ENCODE peak calls at places on chromosomes 7 and 10, in seven cellular contexts. H is neural crest cell, B is ELR, G is AG09309, D is caudate nucleus, M is skeletal muscle cell, T is NCI-H1092. P is an unnamed sample.

GRCh38 chr7:74027683-74028320 is at the start of gene ELN:
- DNase-seq in H (no peak), B (no peak), G (no peak), D (peak; percentile 25), M (no peak), T (no peak), P (peak; percentile 53)

GRCh38 chr10:128028508-128029279 is 97.5 kb downstream of the MKI67 start:
- DNase-seq in H (no peak), B (peak; percentile 22), G (no peak), D (no peak), M (no peak), T (no peak), P (no peak)

GRCh38 chr7:43454936-43455518 is 127.9 kb upstream of the STK17A start:
- DNase-seq in H (no peak), B (peak; percentile 72), G (no peak), D (no peak), M (no peak), T (no peak), P (no peak)

GRCh38 chr7:137040745-137041144 is 172.3 kb downstream of the CHRM2 start:
- DNase-seq in H (no peak), B (no peak), G (no peak), D (no peak), M (no peak), T (no peak), P (no peak)

GRCh38 chr7:30162622-30163124 is 27.9 kb downstream of the MTURN start:
- DNase-seq in H (no peak), B (peak; percentile 82), G (no peak), D (no peak), M (peak; percentile 60), T (peak; percentile 91), P (no peak)

GRCh38 chr10:114413398-114413797 is 9.1 kb upstream of the AFAP1L2 start:
- DNase-seq in H (no peak), B (peak; percentile 31), G (no peak), D (no peak), M (no peak), T (no peak), P (no peak)

GRCh38 chr10:69087600-69088470 is at the start of gene SRGN:
- DNase-seq in H (no peak), B (peak; percentile 83), G (peak; percentile 59), D (no peak), M (peak; percentile 80), T (no peak), P (peak; percentile 68)

GRCh38 chr7:12699299-12699698 is 11.9 kb downstream of the ARL4A start:
- DNase-seq in H (no peak), B (no peak), G (no peak), D (no peak), M (no peak), T (no peak), P (no peak)

GRCh38 chr7:24372973-24373372 is 89.0 kb downstream of the NPY start:
- DNase-seq in H (no peak), B (no peak), G (no peak), D (no peak), M (no peak), T (no peak), P (no peak)

GRCh38 chr7:112997831-112998230 is 88.8 kb downstream of the GPR85 start:
- DNase-seq in H (no peak), B (no peak), G (no peak), D (no peak), M (no peak), T (no peak), P (no peak)

GRCh38 chr10:19819419-19820033 is 3.3 kb downstream of the PLXDC2 start:
- DNase-seq in H (peak; percentile 13), B (peak; percentile 42), G (no peak), D (no peak), M (no peak), T (no peak), P (peak; percentile 39)

GRCh38 chr10:70594161-70594560 is 8.4 kb downstream of the PRF1 start:
- DNase-seq in H (no peak), B (no peak), G (no peak), D (no peak), M (no peak), T (no peak), P (no peak)

GRCh38 chr10:80382989-80383388 is 25.4 kb upstream of the PRXL2A start:
- DNase-seq in H (peak; percentile 24), B (peak; percentile 52), G (no peak), D (no peak), M (no peak), T (no peak), P (peak; percentile 47)

GRCh38 chr10:26911811-26912461 is 51.2 kb upstream of the ABI1 start:
- DNase-seq in H (no peak), B (no peak), G (no peak), D (no peak), M (no peak), T (no peak), P (no peak)

GRCh38 chr10:47099445-47099844 is 188.2 kb downstream of the PTPN20 start:
- DNase-seq in H (no peak), B (no peak), G (no peak), D (no peak), M (no peak), T (no peak), P (no peak)

GRCh38 chr10:11625019-11625735 is 13.7 kb upstream of the USP6NL start:
- DNase-seq in H (no peak), B (no peak), G (no peak), D (no peak), M (no peak), T (no peak), P (no peak)

GRCh38 chr7:128113839-128114238 is 82.6 kb upstream of the LRRC4 start:
- DNase-seq in H (no peak), B (no peak), G (no peak), D (no peak), M (no peak), T (no peak), P (no peak)

GRCh38 chr7:95999481-95999880 is 227.1 kb downstream of the DYNC1I1 start:
- DNase-seq in H (no peak), B (no peak), G (no peak), D (no peak), M (no peak), T (no peak), P (no peak)

GRCh38 chr7:139721844-139722243 is 56.0 kb downstream of the HIPK2 start:
- DNase-seq in H (no peak), B (no peak), G (no peak), D (no peak), M (no peak), T (no peak), P (no peak)

GRCh38 chr7:148050492-148051158 is 539.9 kb upstream of the C7orf33 start:
- DNase-seq in H (no peak), B (no peak), G (no peak), D (no peak), M (no peak), T (no peak), P (no peak)

GRCh38 chr7:36210542-36210941 is 57.5 kb downstream of the EEPD1 start:
- DNase-seq in H (no peak), B (no peak), G (no peak), D (no peak), M (no peak), T (no peak), P (no peak)

GRCh38 chr10:70905071-70906021 is 17.0 kb upstream of the PCBD1 start:
- DNase-seq in H (no peak), B (no peak), G (no peak), D (no peak), M (no peak), T (no peak), P (no peak)

GRCh38 chr10:89869180-89869579 is 167.8 kb downstream of the KIF20B start:
- DNase-seq in H (no peak), B (no peak), G (no peak), D (no peak), M (no peak), T (no peak), P (no peak)

P was measured in left colon.